ENCODE peak calls at places on chromosomes 5 and 9, in four cellular contexts. One of them, this sample, is unnamed.

GRCh38 chr5:172163346-172163745 is 24.7 kb downstream of the STK10 start:
- DNase-seq in HepG2: no peak
- DNase-seq in K562: no peak
- DNase-seq in WTC11: no peak
- DNase-seq in this sample: no peak

GRCh38 chr9:37511006-37511714 is 25.4 kb downstream of the POLR1E start:
- DNase-seq in HepG2: peak
- DNase-seq in WTC11: peak
- DNase-seq in K562: peak
- DNase-seq in this sample: peak

GRCh38 chr5:9544056-9544455 is 1.8 kb downstream of the SEMA5A start:
- DNase-seq in WTC11: no peak
- DNase-seq in HepG2: no peak
- DNase-seq in K562: no peak
- DNase-seq in this sample: no peak

GRCh38 chr5:15821506-15821905 is 321.5 kb downstream of the FBXL7 start:
- DNase-seq in WTC11: no peak
- DNase-seq in K562: no peak
- DNase-seq in HepG2: no peak
- DNase-seq in this sample: no peak

GRCh38 chr5:78907255-78907886 is 77.7 kb downstream of the ARSB start:
- DNase-seq in HepG2: no peak
- DNase-seq in WTC11: no peak
- DNase-seq in K562: peak
- DNase-seq in this sample: no peak

GRCh38 chr5:59684388-59685003 is 209.0 kb downstream of the PDE4D start:
- DNase-seq in HepG2: no peak
- DNase-seq in WTC11: no peak
- DNase-seq in K562: no peak
- DNase-seq in this sample: no peak

GRCh38 chr5:38121420-38121819 is 136.9 kb upstream of the EGFLAM start:
- DNase-seq in HepG2: no peak
- DNase-seq in WTC11: no peak
- DNase-seq in K562: no peak
- DNase-seq in this sample: no peak

GRCh38 chr9:93205045-93205768 is 21.3 kb downstream of the WNK2 start:
- DNase-seq in WTC11: no peak
- DNase-seq in HepG2: peak
- DNase-seq in K562: no peak
- DNase-seq in this sample: no peak

GRCh38 chr5:74020488-74020887 is 394.5 kb downstream of the ARHGEF28 start:
- DNase-seq in WTC11: no peak
- DNase-seq in HepG2: no peak
- DNase-seq in K562: no peak
- DNase-seq in this sample: no peak

GRCh38 chr9:89470239-89470638 is 27.7 kb downstream of the SEMA4D start:
- DNase-seq in K562: no peak
- DNase-seq in HepG2: no peak
- DNase-seq in WTC11: no peak
- DNase-seq in this sample: no peak

GRCh38 chr9:14315754-14316573 is 2.0 kb upstream of the NFIB start:
- DNase-seq in WTC11: peak
- DNase-seq in HepG2: no peak
- DNase-seq in K562: no peak
- DNase-seq in this sample: no peak

GRCh38 chr5:42991477-42992034 is 48.6 kb downstream of the ANXA2R start:
- DNase-seq in HepG2: no peak
- DNase-seq in WTC11: peak
- DNase-seq in K562: peak
- DNase-seq in this sample: no peak

GRCh38 chr5:145801195-145801594 is 33.9 kb downstream of the PRELID2 start:
- DNase-seq in K562: no peak
- DNase-seq in WTC11: no peak
- DNase-seq in HepG2: no peak
- DNase-seq in this sample: no peak

GRCh38 chr9:14316574-14317304 is 2.8 kb upstream of the NFIB start:
- DNase-seq in K562: no peak
- DNase-seq in WTC11: peak
- DNase-seq in HepG2: no peak
- DNase-seq in this sample: no peak

GRCh38 chr9:80926611-80927010 is 762.7 kb downstream of the TLE1 start:
- DNase-seq in WTC11: no peak
- DNase-seq in HepG2: no peak
- DNase-seq in K562: no peak
- DNase-seq in this sample: no peak

GRCh38 chr5:172943283-172943841 is 15.9 kb upstream of the RPL26L1 start:
- DNase-seq in WTC11: peak
- DNase-seq in HepG2: no peak
- DNase-seq in K562: peak
- DNase-seq in this sample: peak

GRCh38 chr5:120901199-120901598 is 437.1 kb downstream of the PRR16 start:
- DNase-seq in WTC11: no peak
- DNase-seq in HepG2: no peak
- DNase-seq in K562: no peak
- DNase-seq in this sample: no peak

GRCh38 chr5:82142928-82143577 is 135.1 kb downstream of the RPS23 start:
- DNase-seq in WTC11: no peak
- DNase-seq in K562: no peak
- DNase-seq in HepG2: no peak
- DNase-seq in this sample: no peak

GRCh38 chr9:107176701-107177100 is 106.4 kb upstream of the RAD23B start:
- DNase-seq in WTC11: no peak
- DNase-seq in HepG2: no peak
- DNase-seq in K562: no peak
- DNase-seq in this sample: no peak

GRCh38 chr5:126468091-126468490 is 44.9 kb downstream of the GRAMD2B start:
- DNase-seq in K562: no peak
- DNase-seq in WTC11: no peak
- DNase-seq in HepG2: no peak
- DNase-seq in this sample: no peak

GRCh38 chr5:179211631-179212030 is 133.6 kb downstream of the ADAMTS2 start:
- DNase-seq in K562: no peak
- DNase-seq in HepG2: no peak
- DNase-seq in WTC11: no peak
- DNase-seq in this sample: no peak

GRCh38 chr9:133960568-133961129 is 31.5 kb downstream of the VAV2 start:
- DNase-seq in HepG2: no peak
- DNase-seq in K562: no peak
- DNase-seq in WTC11: no peak
- DNase-seq in this sample: no peak

GRCh38 chr9:95989304-95989703 is 113.8 kb downstream of the ERCC6L2 start:
- DNase-seq in HepG2: no peak
- DNase-seq in K562: no peak
- DNase-seq in WTC11: no peak
- DNase-seq in this sample: no peak

GRCh38 chr5:10538103-10538788 is 25.6 kb upstream of the ANKRD33B start:
- DNase-seq in K562: no peak
- DNase-seq in HepG2: no peak
- DNase-seq in WTC11: no peak
- DNase-seq in this sample: no peak

GRCh38 chr9:18976368-18977238 is 56.4 kb downstream of the SAXO1 start:
- DNase-seq in HepG2: no peak
- DNase-seq in K562: no peak
- DNase-seq in WTC11: no peak
- DNase-seq in this sample: peak

GRCh38 chr5:39341934-39342333 is 22.4 kb downstream of the C9 start:
- DNase-seq in WTC11: no peak
- DNase-seq in K562: no peak
- DNase-seq in HepG2: no peak
- DNase-seq in this sample: no peak

GRCh38 chr5:10556331-10556807 is 7.5 kb upstream of the ANKRD33B start:
- DNase-seq in K562: no peak
- DNase-seq in WTC11: no peak
- DNase-seq in HepG2: no peak
- DNase-seq in this sample: no peak

GRCh38 chr5:24788829-24789509 is 144.2 kb upstream of the CDH10 start:
- DNase-seq in K562: no peak
- DNase-seq in HepG2: no peak
- DNase-seq in WTC11: no peak
- DNase-seq in this sample: no peak

GRCh38 chr5:143341807-143342570 is 61.5 kb downstream of the NR3C1 start:
- DNase-seq in HepG2: no peak
- DNase-seq in WTC11: no peak
- DNase-seq in K562: peak
- DNase-seq in this sample: no peak

GRCh38 chr9:109277451-109277850 is 43.4 kb downstream of the EPB41L4B start:
- DNase-seq in WTC11: no peak
- DNase-seq in K562: no peak
- DNase-seq in HepG2: peak
- DNase-seq in this sample: no peak

GRCh38 chr5:157606046-157606445 is 30.5 kb upstream of the ADAM19 start:
- DNase-seq in K562: no peak
- DNase-seq in WTC11: no peak
- DNase-seq in HepG2: no peak
- DNase-seq in this sample: no peak

GRCh38 chr5:68046445-68046844 is 169.1 kb upstream of the PIK3R1 start:
- DNase-seq in K562: no peak
- DNase-seq in WTC11: no peak
- DNase-seq in HepG2: peak
- DNase-seq in this sample: no peak

GRCh38 chr9:109880276-109881169 is 100.5 kb downstream of the PALM2AKAP2 start:
- DNase-seq in WTC11: peak
- DNase-seq in K562: peak
- DNase-seq in HepG2: peak
- DNase-seq in this sample: peak

GRCh38 chr5:140633081-140633471 is at the start of gene CD14:
- DNase-seq in HepG2: peak
- DNase-seq in K562: no peak
- DNase-seq in WTC11: no peak
- DNase-seq in this sample: no peak

DNA sequence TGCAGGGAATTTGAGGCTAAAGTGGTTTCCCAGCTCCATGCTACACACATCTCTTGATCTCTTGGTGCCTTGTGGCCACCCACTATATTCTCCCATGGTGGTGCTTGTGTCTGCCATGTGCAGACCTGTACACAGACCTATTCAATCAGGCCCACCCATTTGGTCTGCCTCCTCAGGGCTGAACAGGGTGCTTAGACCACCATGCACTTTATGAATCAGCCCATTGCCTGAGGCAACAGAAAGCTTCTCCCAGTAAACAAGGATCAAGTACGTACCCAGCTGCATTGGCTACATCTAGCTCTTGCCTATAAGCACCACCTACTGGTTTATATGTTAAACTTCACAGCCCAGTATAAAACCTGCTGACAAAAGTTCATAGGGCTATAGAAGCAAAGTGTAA is 664.3 kb upstream of the EDIL3 start:
- DNase-seq in WTC11: no peak
- DNase-seq in K562: no peak
- DNase-seq in HepG2: peak
- DNase-seq in this sample: peak
- TF ChIP-seq SP1 in WTC11: no peak
- TF ChIP-seq SP1 in K562: no peak
- TF ChIP-seq SP1 in HepG2: no peak
- TF ChIP-seq SP1 in this sample: no peak

GRCh38 chr5:6730407-6730806 is 17.2 kb downstream of the TENT4A start:
- DNase-seq in K562: no peak
- DNase-seq in WTC11: no peak
- DNase-seq in HepG2: no peak
- DNase-seq in this sample: no peak

GRCh38 chr5:6732634-6733410 is 19.6 kb downstream of the TENT4A start:
- DNase-seq in K562: no peak
- DNase-seq in HepG2: no peak
- DNase-seq in WTC11: no peak
- DNase-seq in this sample: no peak

GRCh38 chr5:6730807-6731206 is 17.6 kb downstream of the TENT4A start:
- DNase-seq in WTC11: no peak
- DNase-seq in K562: no peak
- DNase-seq in HepG2: no peak
- DNase-seq in this sample: no peak

GRCh38 chr5:6733411-6734242 is 20.4 kb downstream of the TENT4A start:
- DNase-seq in WTC11: no peak
- DNase-seq in K562: no peak
- DNase-seq in HepG2: no peak
- DNase-seq in this sample: no peak

GRCh38 chr5:6731465-6732237 is 18.4 kb downstream of the TENT4A start:
- DNase-seq in K562: no peak
- DNase-seq in HepG2: no peak
- DNase-seq in WTC11: no peak
- DNase-seq in this sample: no peak
- TF ChIP-seq ELF4 in K562: no peak
- TF ChIP-seq ELF4 in HepG2: no peak
- TF ChIP-seq ELF4 in WTC11: no peak
- TF ChIP-seq ELF4 in this sample: no peak

DNA sequence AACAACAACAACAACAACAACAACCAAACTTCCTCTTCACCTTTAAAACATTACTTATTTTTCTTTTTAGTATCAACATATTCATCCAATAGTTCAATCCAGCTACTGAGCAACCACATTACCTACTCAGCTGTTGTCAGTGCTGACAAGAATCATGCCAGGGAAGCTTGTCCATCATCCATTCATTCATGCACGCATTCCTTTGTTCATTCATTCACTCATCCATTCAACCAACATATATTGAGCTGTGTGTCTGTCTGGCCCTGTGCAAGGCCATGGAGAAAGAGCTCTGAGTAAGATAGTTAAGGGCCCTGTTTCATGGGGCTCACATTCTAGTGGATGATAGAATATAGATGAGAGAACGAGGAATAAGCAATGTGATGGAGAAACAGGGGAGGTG is 80.2 kb upstream of the TBC1D2 start:
- DNase-seq in WTC11: no peak
- DNase-seq in K562: no peak
- DNase-seq in HepG2: no peak
- DNase-seq in this sample: no peak
- TF ChIP-seq SP1 in WTC11: no peak
- TF ChIP-seq SP1 in K562: no peak
- TF ChIP-seq SP1 in HepG2: no peak
- TF ChIP-seq SP1 in this sample: no peak

GRCh38 chr5:160923927-160924705 is 72.1 kb upstream of the ATP10B start:
- DNase-seq in HepG2: peak
- DNase-seq in WTC11: peak
- DNase-seq in K562: no peak
- DNase-seq in this sample: no peak

GRCh38 chr5:160925281-160925680 is 73.3 kb upstream of the ATP10B start:
- DNase-seq in K562: no peak
- DNase-seq in WTC11: no peak
- DNase-seq in HepG2: no peak
- DNase-seq in this sample: no peak

GRCh38 chr5:160921714-160922285 is 69.8 kb upstream of the ATP10B start:
- DNase-seq in HepG2: no peak
- DNase-seq in WTC11: no peak
- DNase-seq in K562: no peak
- DNase-seq in this sample: no peak

GRCh38 chr5:160922311-160922710 is 70.3 kb upstream of the ATP10B start:
- DNase-seq in K562: no peak
- DNase-seq in WTC11: no peak
- DNase-seq in HepG2: no peak
- DNase-seq in this sample: no peak

DNA sequence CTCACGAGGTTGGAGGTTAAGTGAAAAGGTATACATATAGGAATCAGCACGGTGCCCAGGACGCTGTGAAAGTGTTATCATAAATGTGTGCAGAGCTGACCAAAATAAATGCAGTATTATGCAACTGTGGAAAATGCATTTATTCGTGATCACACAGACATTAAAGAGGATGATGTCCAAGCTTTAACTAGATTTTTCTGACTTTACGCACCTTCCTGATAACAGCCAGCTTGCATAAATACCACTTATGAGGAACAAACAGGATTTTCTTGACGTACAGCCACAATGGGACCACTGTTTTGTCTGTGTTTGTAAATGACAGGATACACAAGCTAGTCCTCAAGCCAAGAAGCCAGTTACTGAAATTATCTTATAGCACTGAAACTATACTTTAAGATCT is 71.4 kb upstream of the ATP10B start:
- DNase-seq in HepG2: peak
- DNase-seq in K562: no peak
- DNase-seq in WTC11: no peak
- DNase-seq in this sample: no peak
- TF ChIP-seq ELF4 in HepG2: no peak
- TF ChIP-seq ELF4 in K562: no peak
- TF ChIP-seq ELF4 in WTC11: no peak
- TF ChIP-seq ELF4 in this sample: no peak

This sample was measured in HEK293T.